ENCODE peak calls at places on chromosome 14, in eight cellular contexts. T, K, C, P, F, L, V and G are unnamed samples.

GRCh38 chr14:101109347-101109638 is 205.8 kb upstream of the RTL1 start:
- DNase-seq in T (no peak), C (no peak), F (no peak), K (peak), L (no peak), P (no peak), V (no peak), G (no peak)

GRCh38 chr14:49962616-49963015 is 69.7 kb downstream of the ARF6 start:
- DNase-seq in C (no peak), T (no peak), K (peak), L (peak), V (no peak), F (no peak), P (no peak), G (no peak)

GRCh38 chr14:55500219-55500701 is 59.8 kb upstream of the TBPL2 start:
- DNase-seq in C (no peak), V (no peak), L (peak), P (no peak), K (no peak), F (no peak), T (peak), G (no peak)

GRCh38 chr14:100761481-100761880 is 34.8 kb downstream of the DLK1 start:
- DNase-seq in T (no peak), K (no peak), P (peak), V (peak), F (no peak), L (no peak), C (peak), G (peak)

GRCh38 chr14:23647619-23648018 is 11.5 kb downstream of the DHRS2 start:
- DNase-seq in F (no peak), C (no peak), P (no peak), V (no peak), K (no peak), L (no peak), T (no peak), G (no peak)

GRCh38 chr14:85909581-85909980 is 379.6 kb downstream of the FLRT2 start:
- DNase-seq in T (no peak), V (no peak), F (no peak), L (no peak), C (no peak), P (no peak), K (no peak), G (no peak)

GRCh38 chr14:54120260-54120659 is 163.6 kb upstream of the BMP4 start:
- DNase-seq in T (no peak), V (no peak), C (no peak), L (no peak), F (no peak), K (no peak), P (peak), G (no peak)

GRCh38 chr14:59254146-59254910 is 65.9 kb downstream of the DAAM1 start:
- DNase-seq in F (no peak), L (peak), T (peak), P (peak), K (peak), C (no peak), V (peak), G (peak)

GRCh38 chr14:35342160-35343010 is 50.2 kb downstream of the PSMA6 start:
- DNase-seq in C (no peak), L (no peak), T (no peak), K (peak), F (no peak), V (no peak), P (peak), G (peak)

GRCh38 chr14:20215196-20215595 is 8.3 kb upstream of the OR11H6 start:
- DNase-seq in K (no peak), C (no peak), V (no peak), L (no peak), F (no peak), P (no peak), T (no peak), G (no peak)

GRCh38 chr14:77565289-77566081 is 51.0 kb downstream of the SPTLC2 start:
- DNase-seq in L (no peak), T (no peak), F (no peak), V (no peak), P (peak), K (no peak), C (no peak), G (no peak)

DNA sequence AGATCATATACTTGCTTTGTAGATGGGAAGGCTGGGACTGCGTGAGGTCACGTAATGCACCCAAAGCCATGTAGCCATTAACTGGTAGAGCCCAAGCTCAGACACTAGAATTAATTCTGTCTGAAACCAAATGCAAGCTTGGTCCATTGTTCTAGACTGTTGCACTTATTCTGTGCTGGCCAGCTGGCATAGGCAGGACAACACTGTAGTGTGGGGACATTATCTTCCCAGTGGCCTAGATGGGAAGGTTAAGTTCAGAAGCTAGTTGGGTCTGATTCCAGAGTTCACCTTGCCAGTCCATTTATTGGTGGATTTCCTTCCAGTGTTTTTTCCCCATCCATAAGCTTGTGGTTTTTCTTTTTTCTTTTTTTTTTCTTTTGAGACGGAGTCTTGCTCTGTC is 39.1 kb downstream of the KLC1 start:
- DNase-seq in L (no peak), T (no peak), C (no peak), V (no peak), F (no peak), P (no peak), K (no peak), G (no peak)
- H3K4me3 ChIP-seq in L (no peak), T (no peak), C (no peak), V (no peak), F (no peak), P (no peak), K (no peak), G (no peak)

DNA sequence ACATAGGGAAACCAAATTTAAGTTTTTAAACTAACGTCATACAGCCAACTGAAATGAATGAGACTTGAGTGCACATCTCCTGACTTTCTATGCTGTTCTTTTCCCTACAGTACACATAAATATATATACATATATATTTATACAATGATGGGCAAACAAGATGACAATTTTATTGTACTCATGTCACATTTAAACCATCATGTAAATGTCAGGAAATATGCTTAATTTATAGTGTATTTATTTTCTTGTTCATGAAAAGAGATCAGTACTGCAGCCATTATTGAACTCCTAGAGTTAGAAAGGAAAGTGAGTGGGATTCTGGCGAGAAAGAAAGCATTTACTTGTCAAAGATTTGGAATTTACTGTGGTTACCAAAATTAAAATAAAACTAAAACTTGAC is 144.4 kb downstream of the RAD51B start:
- DNase-seq in K (no peak), T (no peak), P (no peak), V (no peak), F (no peak), C (no peak), L (no peak), G (no peak)
- H3K4me3 ChIP-seq in K (peak), T (no peak), P (no peak), V (peak), F (no peak), C (no peak), L (no peak), G (no peak)

DNA sequence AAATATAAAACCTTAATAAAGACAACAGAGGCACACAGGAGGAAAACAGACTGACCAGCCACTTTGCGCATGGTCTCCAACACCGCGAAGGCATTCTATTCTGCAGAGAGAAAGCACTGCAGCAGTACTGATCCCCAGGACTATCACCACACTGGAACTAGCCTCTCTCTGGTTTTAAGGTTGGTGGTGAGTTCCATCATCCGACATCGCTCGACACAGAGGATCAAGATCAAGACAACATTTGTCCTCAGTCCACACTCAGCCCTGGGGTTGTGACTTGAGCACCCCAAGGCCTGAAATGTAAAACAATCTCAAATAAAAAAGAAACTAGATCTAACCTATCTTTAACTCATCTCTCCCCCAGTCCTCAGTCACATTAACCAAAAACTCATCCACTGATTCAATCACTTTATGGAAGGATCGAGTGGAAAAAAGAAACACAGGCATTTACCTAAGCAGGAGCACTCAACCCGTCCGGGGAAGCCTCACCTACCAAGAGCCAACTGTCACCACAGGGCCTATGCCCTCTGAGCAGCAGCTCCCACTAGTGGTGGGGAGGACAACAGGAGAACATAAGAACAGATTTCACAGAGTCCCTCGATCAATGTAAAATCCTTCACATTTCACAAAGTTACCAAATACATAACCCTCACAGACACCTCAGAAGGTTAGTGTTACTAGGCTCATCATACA is 17.7 kb downstream of the STXBP6 start:
- DNase-seq in V (no peak), F (peak), P (no peak), L (no peak), K (no peak), T (no peak), C (no peak), G (no peak)
- H3K4me3 ChIP-seq in V (no peak), F (no peak), P (no peak), L (no peak), K (no peak), T (no peak), C (no peak), G (no peak)

GRCh38 chr14:104863923-104864266 is 1.2 kb upstream of the CEP170B start:
- DNase-seq in F (no peak), C (no peak), T (no peak), L (no peak), V (no peak), K (no peak), P (no peak), G (no peak)
- H3K4me3 ChIP-seq in F (peak), C (no peak), T (peak), L (peak), V (no peak), K (peak), P (no peak), G (no peak)

GRCh38 chr14:75752086-75752485 is 91.0 kb downstream of the TTLL5 start:
- DNase-seq in P (no peak), F (no peak), L (no peak), T (no peak), K (no peak), V (no peak), C (no peak), G (no peak)
- H3K4me3 ChIP-seq in P (no peak), F (no peak), L (no peak), T (no peak), K (no peak), V (no peak), C (no peak), G (no peak)

GRCh38 chr14:65334765-65335411 is 77.6 kb upstream of the FUT8 start:
- DNase-seq in T (no peak), F (peak), V (no peak), P (no peak), L (peak), C (no peak), K (peak), G (no peak)
- H3K4me3 ChIP-seq in T (no peak), F (no peak), V (no peak), P (no peak), L (no peak), C (no peak), K (no peak), G (no peak)

GRCh38 chr14:102923201-102923919 is 897 bp downstream of the AMN start:
- DNase-seq in C (no peak), V (no peak), F (peak), T (no peak), P (no peak), K (no peak), L (peak), G (no peak)
- H3K4me3 ChIP-seq in C (peak), V (no peak), F (peak), T (no peak), P (peak), K (peak), L (peak), G (peak)

GRCh38 chr14:22606380-22606779 is 8.3 kb downstream of the ABHD4 start:
- DNase-seq in L (no peak), V (no peak), F (no peak), P (no peak), C (no peak), K (no peak), T (no peak), G (no peak)

GRCh38 chr14:22602853-22603252 is 4.8 kb downstream of the ABHD4 start:
- DNase-seq in C (no peak), V (no peak), F (no peak), K (no peak), T (no peak), L (no peak), P (no peak), G (no peak)

GRCh38 chr14:22602011-22602410 is 3.9 kb downstream of the ABHD4 start:
- DNase-seq in P (no peak), L (no peak), V (no peak), C (no peak), F (no peak), K (no peak), T (no peak), G (no peak)

GRCh38 chr14:22610931-22611330 is 12.8 kb downstream of the ABHD4 start:
- DNase-seq in T (no peak), C (no peak), V (no peak), K (no peak), F (no peak), L (no peak), P (no peak), G (no peak)

GRCh38 chr14:22607291-22607690 is 9.2 kb downstream of the ABHD4 start:
- DNase-seq in T (no peak), P (no peak), V (no peak), L (no peak), F (no peak), K (no peak), C (no peak), G (no peak)
- H3K4me3 ChIP-seq in T (no peak), P (no peak), V (no peak), L (no peak), F (no peak), K (no peak), C (no peak), G (no peak)

GRCh38 chr14:102545461-102546265 is 36.1 kb upstream of the ANKRD9 start:
- DNase-seq in T (no peak), C (peak), K (no peak), L (no peak), V (peak), F (peak), P (no peak), G (no peak)
- H3K4me3 ChIP-seq in T (no peak), C (no peak), K (no peak), L (peak), V (no peak), F (peak), P (no peak), G (no peak)

GRCh38 chr14:32726516-32726915 is 212.2 kb upstream of the NPAS3 start:
- DNase-seq in T (no peak), K (no peak), L (no peak), V (no peak), F (no peak), P (no peak), C (no peak), G (no peak)

GRCh38 chr14:32728526-32728925 is 210.2 kb upstream of the NPAS3 start:
- DNase-seq in T (no peak), C (no peak), V (no peak), L (no peak), K (no peak), P (no peak), F (no peak), G (no peak)

GRCh38 chr14:32727827-32728226 is 210.9 kb upstream of the NPAS3 start:
- DNase-seq in C (no peak), L (no peak), V (no peak), F (no peak), T (no peak), P (no peak), K (no peak), G (no peak)

GRCh38 chr14:32722631-32723183 is 216.0 kb upstream of the NPAS3 start:
- DNase-seq in F (no peak), C (no peak), P (no peak), V (no peak), K (no peak), L (no peak), T (no peak), G (no peak)

GRCh38 chr14:32724864-32725550 is 213.7 kb upstream of the NPAS3 start:
- DNase-seq in K (no peak), T (no peak), P (peak), C (peak), L (no peak), F (no peak), V (peak), G (peak)
- H3K4me3 ChIP-seq in K (peak), T (no peak), P (peak), C (peak), L (no peak), F (no peak), V (peak), G (peak)